ENCODE peak calls at places on chromosomes 12 and 14, in nine cellular contexts. O is activated effector memory CD4-positive, alpha-beta T cell treated with Interleukin-2 at 50 U/mL for 16 hours; R is COR-L47; U is left ventricle myocardium inferior; B is nephron progenitor cell; H is dermis blood vessel endothelial cell; K is NCI-H1092; T is posterior vena cava; Y is T-helper 9 cell. W is an unnamed sample.

GRCh38 chr14:64510825-64511679 is 6.5 kb downstream of the ZBTB1 start:
- DNase-seq in O (peak), Y (peak), U (no peak), R (peak), H (peak), T (no peak), B (peak), K (peak), W (peak)

GRCh38 chr14:92513204-92513965 is at the start of gene RIN3:
- DNase-seq in Y (peak), R (no peak), H (peak), U (peak), B (peak), K (no peak), O (peak), T (peak), W (peak)

GRCh38 chr14:22427771-22428228 is 161.2 kb downstream of the DAD1 start:
- DNase-seq in T (no peak), R (no peak), O (no peak), K (no peak), U (peak), B (no peak), Y (no peak), H (no peak), W (no peak)

GRCh38 chr14:65472189-65472588 is 59.7 kb downstream of the FUT8 start:
- DNase-seq in O (no peak), U (no peak), K (no peak), B (peak), R (no peak), T (no peak), H (no peak), Y (no peak), W (no peak)

GRCh38 chr14:92595267-92595666 is 81.7 kb downstream of the RIN3 start:
- DNase-seq in T (no peak), Y (no peak), K (no peak), O (no peak), B (no peak), H (no peak), R (no peak), U (no peak), W (no peak)

GRCh38 chr14:63717704-63718103 is 10.2 kb downstream of the SGPP1 start:
- DNase-seq in U (no peak), K (no peak), Y (no peak), B (no peak), T (no peak), R (peak), H (peak), O (no peak), W (no peak)

GRCh38 chr12:122312926-122313325 is 46.6 kb upstream of the VPS33A start:
- DNase-seq in Y (no peak), B (no peak), H (no peak), T (no peak), U (no peak), R (no peak), K (no peak), O (no peak), W (no peak)

GRCh38 chr12:96045566-96045965 is 10.2 kb upstream of the LTA4H start:
- DNase-seq in B (no peak), U (no peak), Y (no peak), R (no peak), T (no peak), O (no peak), K (no peak), H (no peak), W (no peak)

GRCh38 chr12:5430639-5431603 is 987 bp upstream of the NTF3 start:
- DNase-seq in O (no peak), B (no peak), K (no peak), U (no peak), Y (no peak), R (no peak), T (no peak), H (no peak), W (no peak)

GRCh38 chr14:100241279-100241678 is 2.3 kb downstream of the YY1 start:
- DNase-seq in H (peak), B (no peak), T (no peak), U (no peak), R (no peak), Y (no peak), O (no peak), K (no peak), W (no peak)

GRCh38 chr14:92458959-92459478 is 54.6 kb upstream of the RIN3 start:
- DNase-seq in B (no peak), H (no peak), R (no peak), U (no peak), O (no peak), K (no peak), Y (no peak), T (no peak), W (no peak)

GRCh38 chr12:16588812-16589211 is 17.1 kb downstream of the LMO3 start:
- DNase-seq in B (no peak), T (no peak), R (no peak), K (no peak), O (no peak), Y (no peak), U (no peak), H (no peak), W (no peak)

GRCh38 chr12:43057561-43057960 is 468.0 kb upstream of the PRICKLE1 start:
- DNase-seq in U (no peak), H (no peak), O (no peak), Y (no peak), B (no peak), K (no peak), R (no peak), T (no peak), W (no peak)

GRCh38 chr14:105940534-105941225 is 414.3 kb downstream of the TMEM121 start:
- DNase-seq in U (no peak), K (no peak), O (no peak), Y (no peak), R (no peak), H (no peak), T (no peak), B (no peak), W (no peak)

GRCh38 chr14:64060648-64061096 is 207.9 kb downstream of the SYNE2 start:
- DNase-seq in T (no peak), O (no peak), Y (no peak), B (peak), U (no peak), K (no peak), H (peak), R (no peak), W (peak)

GRCh38 chr12:95265765-95266164 is 48.2 kb downstream of the VEZT start:
- DNase-seq in R (no peak), T (no peak), K (no peak), Y (no peak), H (no peak), B (no peak), U (no peak), O (no peak), W (no peak)

GRCh38 chr12:58888131-58888783 is 32.0 kb downstream of the LRIG3 start:
- DNase-seq in T (no peak), K (peak), O (no peak), U (peak), B (no peak), Y (no peak), H (peak), R (peak), W (no peak)

GRCh38 chr14:72942934-72943333 is 16.7 kb downstream of the DCAF4 start:
- DNase-seq in K (no peak), Y (no peak), T (peak), R (no peak), B (no peak), O (no peak), U (no peak), H (no peak), W (no peak)

GRCh38 chr14:64109821-64110554 is 184.2 kb downstream of the ESR2 start:
- DNase-seq in R (no peak), H (no peak), U (no peak), O (no peak), K (no peak), Y (no peak), B (no peak), T (no peak), W (no peak)

GRCh38 chr12:45789025-45789424 is 59.5 kb downstream of the ARID2 start:
- DNase-seq in R (no peak), O (no peak), Y (no peak), U (no peak), K (no peak), T (no peak), B (no peak), H (no peak), W (no peak)

GRCh38 chr14:33839193-33840076 is 111.4 kb downstream of the EGLN3 start:
- DNase-seq in B (peak), K (peak), R (peak), T (no peak), H (peak), U (no peak), O (peak), Y (peak), W (peak)

GRCh38 chr12:75852143-75852542 is 179.4 kb downstream of the PHLDA1 start:
- DNase-seq in U (no peak), H (no peak), R (peak), B (no peak), O (no peak), K (no peak), T (no peak), Y (no peak), W (no peak)

GRCh38 chr12:124507188-124508109 is 60.0 kb downstream of the NCOR2 start:
- DNase-seq in B (peak), H (no peak), U (peak), R (no peak), K (no peak), O (no peak), T (no peak), Y (no peak), W (no peak)

GRCh38 chr12:10101042-10101579 is 2.3 kb upstream of the CLEC1A start:
- DNase-seq in B (no peak), T (no peak), R (no peak), K (no peak), U (no peak), O (no peak), H (no peak), Y (no peak), W (no peak)

GRCh38 chr12:49288412-49288853 is 6.5 kb upstream of the PRPH start:
- DNase-seq in O (peak), T (no peak), B (peak), Y (peak), R (no peak), U (no peak), H (peak), K (peak), W (peak)

GRCh38 chr12:41663487-41664258 is 475.6 kb downstream of the PDZRN4 start:
- DNase-seq in R (peak), Y (no peak), B (no peak), O (no peak), K (no peak), T (no peak), U (no peak), H (peak), W (no peak)

GRCh38 chr14:39682563-39682962 is 250.3 kb upstream of the FBXO33 start:
- DNase-seq in K (no peak), O (no peak), U (no peak), Y (no peak), T (no peak), B (peak), R (no peak), H (no peak), W (no peak)

GRCh38 chr12:109358154-109358869 is 10.6 kb downstream of the MYO1H start:
- DNase-seq in H (peak), T (no peak), U (no peak), Y (no peak), O (no peak), R (no peak), K (no peak), B (no peak), W (no peak)

GRCh38 chr12:131892711-131893604 is 1.5 kb upstream of the ULK1 start:
- DNase-seq in H (no peak), B (no peak), R (no peak), K (no peak), U (no peak), O (no peak), Y (no peak), T (no peak), W (no peak)

GRCh38 chr14:65252471-65253255 is 150.3 kb upstream of the MAX start:
- DNase-seq in B (no peak), O (no peak), K (no peak), H (no peak), U (no peak), T (no peak), R (no peak), Y (no peak), W (no peak)